ENCODE peak calls at places on chromosome 13, in four cellular contexts. One of them, this sample, is unnamed.

GRCh38 chr13:49443327-49443688 is 556 bp downstream of the CAB39L start:
- DNase-seq in GM23248: peak
- DNase-seq in neuronal stem cell: peak
- DNase-seq in H1: no peak
- DNase-seq in this sample: no peak

GRCh38 chr13:44128522-44128921 is 245.1 kb upstream of the SERP2 start:
- DNase-seq in H1: no peak
- DNase-seq in neuronal stem cell: no peak
- DNase-seq in GM23248: peak
- DNase-seq in this sample: no peak

GRCh38 chr13:101930331-101930730 is 471.5 kb downstream of the FGF14 start:
- DNase-seq in H1: no peak
- DNase-seq in neuronal stem cell: no peak
- DNase-seq in GM23248: no peak
- DNase-seq in this sample: no peak

GRCh38 chr13:42420304-42420703 is 148.4 kb downstream of the AKAP11 start:
- DNase-seq in GM23248: no peak
- DNase-seq in H1: no peak
- DNase-seq in neuronal stem cell: no peak
- DNase-seq in this sample: no peak

GRCh38 chr13:22082437-22083100 is 411.7 kb downstream of the FGF9 start:
- DNase-seq in GM23248: no peak
- DNase-seq in neuronal stem cell: no peak
- DNase-seq in H1: no peak
- DNase-seq in this sample: no peak

GRCh38 chr13:49213539-49213938 is 6.6 kb upstream of the MLNR start:
- DNase-seq in H1: no peak
- DNase-seq in neuronal stem cell: no peak
- DNase-seq in GM23248: no peak
- DNase-seq in this sample: no peak

GRCh38 chr13:30739646-30740642 is 4.6 kb downstream of the ALOX5AP start:
- DNase-seq in GM23248: peak
- DNase-seq in H1: no peak
- DNase-seq in neuronal stem cell: no peak
- DNase-seq in this sample: no peak

GRCh38 chr13:33265133-33265532 is 20.4 kb downstream of the STARD13 start:
- DNase-seq in neuronal stem cell: no peak
- DNase-seq in GM23248: no peak
- DNase-seq in H1: no peak
- DNase-seq in this sample: no peak

GRCh38 chr13:69291292-69291906 is 816.2 kb upstream of the ATXN8OS start:
- DNase-seq in GM23248: no peak
- DNase-seq in neuronal stem cell: no peak
- DNase-seq in H1: no peak
- DNase-seq in this sample: no peak

GRCh38 chr13:94968757-94969086 is 256.4 kb upstream of the SOX21 start:
- DNase-seq in H1: no peak
- DNase-seq in neuronal stem cell: peak
- DNase-seq in GM23248: no peak
- DNase-seq in this sample: no peak

GRCh38 chr13:27406178-27406939 is 18.1 kb upstream of the GTF3A start:
- DNase-seq in GM23248: peak
- DNase-seq in H1: no peak
- DNase-seq in neuronal stem cell: no peak
- DNase-seq in this sample: peak

GRCh38 chr13:31036717-31037116 is 104.3 kb downstream of the TEX26 start:
- DNase-seq in neuronal stem cell: no peak
- DNase-seq in GM23248: no peak
- DNase-seq in H1: no peak
- DNase-seq in this sample: no peak

GRCh38 chr13:22735381-22735995 is 445.3 kb upstream of the SGCG start:
- DNase-seq in GM23248: no peak
- DNase-seq in H1: no peak
- DNase-seq in neuronal stem cell: no peak
- DNase-seq in this sample: no peak

GRCh38 chr13:69243366-69243765 is 864.3 kb upstream of the ATXN8OS start:
- DNase-seq in H1: no peak
- DNase-seq in neuronal stem cell: no peak
- DNase-seq in GM23248: no peak
- DNase-seq in this sample: no peak

GRCh38 chr13:69617587-69617986 is 490.0 kb upstream of the ATXN8OS start:
- DNase-seq in GM23248: no peak
- DNase-seq in H1: no peak
- DNase-seq in neuronal stem cell: no peak
- DNase-seq in this sample: no peak

GRCh38 chr13:36395280-36395679 is 37.0 kb upstream of the CCNA1 start:
- DNase-seq in neuronal stem cell: no peak
- DNase-seq in H1: no peak
- DNase-seq in GM23248: peak
- DNase-seq in this sample: no peak

GRCh38 chr13:94020833-94021232 is 458.6 kb downstream of the DCT start:
- DNase-seq in H1: no peak
- DNase-seq in GM23248: peak
- DNase-seq in neuronal stem cell: no peak
- DNase-seq in this sample: no peak

GRCh38 chr13:37752156-37752555 is 117.4 kb downstream of the TRPC4 start:
- DNase-seq in neuronal stem cell: no peak
- DNase-seq in GM23248: no peak
- DNase-seq in H1: no peak
- DNase-seq in this sample: no peak

GRCh38 chr13:110233181-110233641 is 73.7 kb downstream of the COL4A1 start:
- DNase-seq in H1: no peak
- DNase-seq in neuronal stem cell: no peak
- DNase-seq in GM23248: peak
- DNase-seq in this sample: no peak

GRCh38 chr13:102195566-102196462 is 206.0 kb downstream of the FGF14 start:
- DNase-seq in neuronal stem cell: no peak
- DNase-seq in GM23248: peak
- DNase-seq in H1: no peak
- DNase-seq in this sample: no peak

GRCh38 chr13:28463481-28463880 is 31.4 kb downstream of the FLT1 start:
- DNase-seq in GM23248: no peak
- DNase-seq in neuronal stem cell: no peak
- DNase-seq in H1: no peak
- DNase-seq in this sample: no peak

GRCh38 chr13:101178394-101178793 is 237.9 kb downstream of the NALCN start:
- DNase-seq in GM23248: no peak
- DNase-seq in H1: no peak
- DNase-seq in neuronal stem cell: no peak
- DNase-seq in this sample: no peak

GRCh38 chr13:45718063-45718462 is 15.9 kb downstream of the CBY2 start:
- DNase-seq in H1: no peak
- DNase-seq in GM23248: peak
- DNase-seq in neuronal stem cell: no peak
- DNase-seq in this sample: no peak

GRCh38 chr13:93338030-93338429 is 111.4 kb downstream of the GPC6 start:
- DNase-seq in H1: no peak
- DNase-seq in GM23248: no peak
- DNase-seq in neuronal stem cell: no peak
- DNase-seq in this sample: no peak

GRCh38 chr13:28636677-28637317 is 22.1 kb upstream of the POMP start:
- DNase-seq in H1: peak
- DNase-seq in neuronal stem cell: peak
- DNase-seq in GM23248: peak
- DNase-seq in this sample: peak

GRCh38 chr13:75544681-75545333 is 4.8 kb upstream of the UCHL3 start:
- DNase-seq in H1: no peak
- DNase-seq in neuronal stem cell: no peak
- DNase-seq in GM23248: peak
- DNase-seq in this sample: no peak

GRCh38 chr13:95603887-95604533 is 40.5 kb downstream of the DZIP1 start:
- DNase-seq in neuronal stem cell: no peak
- DNase-seq in H1: no peak
- DNase-seq in GM23248: peak
- DNase-seq in this sample: peak

GRCh38 chr13:50141660-50142010 is 126.4 kb downstream of the KCNRG start:
- DNase-seq in GM23248: no peak
- DNase-seq in neuronal stem cell: no peak
- DNase-seq in H1: no peak
- DNase-seq in this sample: no peak

GRCh38 chr13:45456196-45456972 is 8.4 kb upstream of the COG3 start:
- DNase-seq in neuronal stem cell: no peak
- DNase-seq in H1: no peak
- DNase-seq in GM23248: peak
- DNase-seq in this sample: no peak

GRCh38 chr13:46964789-46965527 is 68.1 kb upstream of the HTR2A start:
- DNase-seq in GM23248: peak
- DNase-seq in H1: no peak
- DNase-seq in neuronal stem cell: no peak
- DNase-seq in this sample: no peak

GRCh38 chr13:100636004-100636403 is 38.6 kb downstream of the TMTC4 start:
- DNase-seq in GM23248: no peak
- DNase-seq in neuronal stem cell: no peak
- DNase-seq in H1: no peak
- DNase-seq in this sample: no peak

GRCh38 chr13:112159575-112160547 is 92.9 kb downstream of the SOX1 start:
- DNase-seq in neuronal stem cell: no peak
- DNase-seq in H1: no peak
- DNase-seq in GM23248: no peak
- DNase-seq in this sample: peak

GRCh38 chr13:109719962-109720646 is 66.3 kb downstream of the IRS2 start:
- DNase-seq in GM23248: no peak
- DNase-seq in neuronal stem cell: no peak
- DNase-seq in H1: no peak
- DNase-seq in this sample: no peak

GRCh38 chr13:94384217-94384905 is 95.1 kb downstream of the DCT start:
- DNase-seq in neuronal stem cell: no peak
- DNase-seq in GM23248: no peak
- DNase-seq in H1: no peak
- DNase-seq in this sample: no peak

DNA sequence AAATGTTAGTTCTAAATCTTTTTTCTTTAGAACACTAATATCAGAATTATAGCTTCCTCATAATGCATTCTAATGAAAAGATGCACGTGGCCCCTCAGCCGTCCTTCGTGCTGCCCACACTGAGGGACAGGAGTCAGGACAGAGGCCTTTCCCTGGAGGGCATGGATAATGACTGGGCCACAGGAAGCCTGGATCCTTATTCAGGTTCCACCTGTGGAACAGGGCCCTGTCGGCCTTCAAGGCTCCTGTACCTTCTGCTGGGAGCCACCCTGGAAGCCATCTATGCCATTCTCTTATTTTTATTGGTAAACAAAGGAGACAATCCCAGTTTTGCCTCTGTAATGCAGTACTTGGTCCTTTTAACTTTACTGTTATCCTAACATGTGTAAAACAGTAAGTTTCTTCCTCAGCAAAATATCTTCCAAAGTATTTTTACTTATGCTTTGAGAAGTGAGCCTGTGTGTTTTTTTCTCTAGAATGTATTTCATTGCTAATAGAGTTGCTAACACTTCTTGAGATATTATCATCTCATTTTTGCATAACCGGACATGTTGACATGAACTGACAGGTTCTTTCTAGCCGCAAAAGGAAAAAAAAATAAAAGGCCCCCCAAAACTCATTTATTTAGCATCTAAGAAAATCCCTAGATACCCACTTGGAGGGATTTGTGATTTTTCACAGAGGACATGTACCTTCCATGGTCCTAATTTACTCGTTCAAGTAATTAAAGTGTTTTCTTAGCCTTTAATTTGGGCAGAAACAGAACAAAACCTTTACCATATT is 6.0 kb downstream of the GPR183 start:
- DNase-seq in GM23248: no peak
- DNase-seq in neuronal stem cell: no peak
- DNase-seq in H1: no peak
- DNase-seq in this sample: no peak
- H3K4me3 ChIP-seq in GM23248: no peak
- H3K4me3 ChIP-seq in neuronal stem cell: no peak
- H3K4me3 ChIP-seq in H1: no peak
- H3K4me3 ChIP-seq in this sample: no peak

GRCh38 chr13:39232401-39232980 is 194.2 kb downstream of the NHLRC3 start:
- DNase-seq in H1: no peak
- DNase-seq in neuronal stem cell: no peak
- DNase-seq in GM23248: no peak
- DNase-seq in this sample: no peak
- H3K9ac ChIP-seq in H1: no peak
- H3K9ac ChIP-seq in neuronal stem cell: no peak
- H3K9ac ChIP-seq in GM23248: no peak
- H3K9ac ChIP-seq in this sample: no peak

GRCh38 chr13:48154671-48155070 is 59.8 kb upstream of the MED4 start:
- DNase-seq in GM23248: no peak
- DNase-seq in H1: no peak
- DNase-seq in neuronal stem cell: no peak
- DNase-seq in this sample: no peak
- H3K4me3 ChIP-seq in GM23248: no peak
- H3K4me3 ChIP-seq in H1: no peak
- H3K4me3 ChIP-seq in neuronal stem cell: no peak
- H3K4me3 ChIP-seq in this sample: no peak

DNA sequence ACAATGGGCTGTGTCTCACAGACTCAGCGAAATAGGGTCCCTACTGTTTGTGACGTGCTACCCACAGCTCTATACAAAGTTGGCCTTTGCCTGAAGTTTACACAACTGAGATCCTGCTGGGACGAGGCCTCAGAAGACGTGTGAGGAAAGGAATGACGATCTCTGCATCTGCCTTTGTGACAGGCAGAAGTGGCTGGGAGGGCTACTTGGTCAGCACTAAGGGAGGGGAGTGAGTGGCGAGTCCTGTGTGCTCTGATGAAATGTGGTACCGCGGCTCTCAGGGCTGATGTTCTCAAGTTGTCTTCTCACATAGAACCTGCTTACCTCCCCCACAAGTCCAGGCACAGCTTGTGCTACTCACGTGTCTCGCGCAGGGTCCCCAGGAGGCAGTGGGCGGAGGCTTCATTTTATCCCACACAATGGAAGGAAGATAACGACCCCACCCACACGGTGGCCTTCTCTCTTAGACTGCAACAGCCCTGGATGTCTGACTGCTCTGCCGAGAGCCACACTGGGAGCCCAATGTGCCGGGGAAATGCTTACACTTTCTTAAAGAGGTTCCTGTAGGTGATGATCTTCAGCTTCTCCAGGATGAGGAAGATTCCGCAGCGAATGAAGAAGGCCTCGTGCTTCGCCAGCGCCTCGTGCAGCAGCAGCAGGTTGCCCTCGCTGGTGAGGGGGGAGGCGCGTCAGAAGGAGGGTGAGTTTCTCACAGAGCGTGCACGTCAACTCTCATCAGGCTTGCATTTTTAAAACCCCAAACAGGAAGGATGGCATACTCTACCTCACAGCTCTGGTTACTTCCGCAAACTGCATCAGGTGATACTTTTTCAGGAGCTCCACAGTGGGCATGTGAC is 21.2 kb downstream of the PROZ start:
- DNase-seq in GM23248: no peak
- DNase-seq in neuronal stem cell: peak
- DNase-seq in H1: no peak
- DNase-seq in this sample: no peak
- H3K9ac ChIP-seq in GM23248: no peak
- H3K9ac ChIP-seq in neuronal stem cell: peak
- H3K9ac ChIP-seq in H1: no peak
- H3K9ac ChIP-seq in this sample: no peak